ENCODE peak calls at places on chromosomes 12 and 14, in nine cellular contexts. U is DMS53; I is kidney epithelial cell; P is activated CD8-positive, alpha-beta T cell treated with anti-CD3 and anti-CD28 coated beads, Interleukin-2, amount 10 ng/mL, durations not matched to agents 7 days and 5 days; B is cerebellar cortex; O is right atrium auricular region; E is A172; Z is GDM1; Q is transverse colon. X is an unnamed sample.

GRCh38 chr14:68574906-68575305 is 218.0 kb downstream of the ZFP36L1 start:
- DNase-seq in B (no peak), Q (no peak), U (no peak), E (peak), O (no peak), Z (no peak), I (no peak), P (no peak), X (no peak)

GRCh38 chr14:91523972-91524371 is 13.9 kb upstream of the PPP4R3A start:
- DNase-seq in I (no peak), O (no peak), U (no peak), B (no peak), E (no peak), Q (no peak), P (no peak), Z (no peak), X (no peak)

GRCh38 chr14:35403085-35403396 is 1.5 kb downstream of the NFKBIA start:
- DNase-seq in E (no peak), P (no peak), I (no peak), U (peak), O (no peak), B (peak), Z (no peak), Q (peak), X (no peak)

GRCh38 chr14:99601301-99601945 is 2.6 kb downstream of the CCDC85C start:
- DNase-seq in O (peak), Z (no peak), P (no peak), E (no peak), U (no peak), I (no peak), B (peak), Q (peak), X (no peak)

GRCh38 chr12:98418357-98419075 is 96.9 kb upstream of the TMPO start:
- DNase-seq in O (peak), B (no peak), P (no peak), Z (no peak), I (peak), U (no peak), Q (peak), E (peak), X (peak)

GRCh38 chr12:130227641-130228040 is 65.4 kb downstream of the FZD10 start:
- DNase-seq in B (peak), Q (no peak), O (no peak), Z (no peak), I (no peak), U (no peak), P (no peak), E (no peak), X (peak)

GRCh38 chr14:20652996-20653975 is 11.8 kb upstream of the OR6S1 start:
- DNase-seq in P (peak), U (no peak), O (peak), Q (no peak), Z (no peak), E (no peak), I (no peak), B (peak), X (no peak)

GRCh38 chr14:55130194-55130550 is 1.1 kb downstream of the LGALS3 start:
- DNase-seq in E (peak), U (peak), B (peak), I (no peak), O (no peak), P (no peak), Q (no peak), Z (no peak), X (no peak)

GRCh38 chr14:101125313-101125712 is 221.8 kb upstream of the RTL1 start:
- DNase-seq in O (no peak), Q (no peak), P (no peak), B (no peak), Z (no peak), U (no peak), I (no peak), E (no peak), X (no peak)

GRCh38 chr12:67784831-67785230 is 136.3 kb downstream of the DYRK2 start:
- DNase-seq in P (no peak), O (no peak), Q (no peak), U (peak), Z (no peak), I (no peak), E (no peak), B (no peak), X (no peak)

GRCh38 chr12:109731231-109731731 is 17.7 kb downstream of the FAM222A start:
- DNase-seq in E (no peak), I (no peak), B (no peak), P (no peak), O (no peak), Q (no peak), Z (no peak), U (no peak), X (no peak)